ENCODE peak calls at places on chromosomes 5 and 9, in seven cellular contexts. T is heart right ventricle, C is RWPE2, Z is PC-3, U is right atrium auricular region, D is ascending aorta, H is kidney. K is an unnamed sample.

GRCh38 chr9:134624119-134624826 is 17.3 kb upstream of the COL5A1 start:
- DNase-seq in T (no peak), C (peak), Z (no peak), U (no peak), D (peak), H (no peak), K (peak)

GRCh38 chr5:53930457-53930856 is 370.0 kb downstream of the NDUFS4 start:
- DNase-seq in T (no peak), C (no peak), Z (no peak), U (no peak), D (no peak), H (no peak), K (no peak)

GRCh38 chr5:72917371-72917776 is 38.5 kb upstream of the FCHO2 start:
- DNase-seq in T (no peak), C (no peak), Z (no peak), U (no peak), D (no peak), H (no peak), K (no peak)

GRCh38 chr5:115460476-115460875 is 84.1 kb downstream of the FEM1C start:
- DNase-seq in T (peak), C (no peak), Z (peak), U (peak), D (no peak), H (peak), K (no peak)

GRCh38 chr5:115243412-115243811 is 19.3 kb downstream of the PGGT1B start:
- DNase-seq in T (no peak), C (no peak), Z (peak), U (no peak), D (no peak), H (no peak), K (no peak)

GRCh38 chr9:23779220-23779619 is 46.8 kb downstream of the ELAVL2 start:
- DNase-seq in T (no peak), C (no peak), Z (no peak), U (no peak), D (no peak), H (no peak), K (no peak)

GRCh38 chr9:136739509-136739908 is 3.2 kb downstream of the LCN10 start:
- DNase-seq in T (peak), C (no peak), Z (no peak), U (no peak), D (no peak), H (no peak), K (no peak)

GRCh38 chr5:429453-430188 is 13.4 kb upstream of the EXOC3 start:
- DNase-seq in T (no peak), C (peak), Z (no peak), U (no peak), D (no peak), H (peak), K (peak)

GRCh38 chr9:136808781-136809158 is 1.0 kb downstream of the RABL6 start:
- DNase-seq in T (no peak), C (no peak), Z (no peak), U (no peak), D (no peak), H (no peak), K (no peak)

GRCh38 chr5:148849461-148849860 is 23.1 kb downstream of the ADRB2 start:
- DNase-seq in T (no peak), C (no peak), Z (no peak), U (no peak), D (no peak), H (no peak), K (no peak)

GRCh38 chr9:108108290-108108689 is 618.7 kb upstream of the KLF4 start:
- DNase-seq in T (no peak), C (no peak), Z (no peak), U (no peak), D (no peak), H (no peak), K (no peak)

GRCh38 chr9:75895112-75895511 is 4.6 kb downstream of the PCSK5 start:
- DNase-seq in T (no peak), C (no peak), Z (no peak), U (no peak), D (no peak), H (no peak), K (no peak)

GRCh38 chr5:124746252-124746915 is at the start of gene ZNF608:
- DNase-seq in T (no peak), C (no peak), Z (peak), U (no peak), D (peak), H (no peak), K (no peak)

GRCh38 chr9:15501179-15501578 is 9.6 kb downstream of the PSIP1 start:
- DNase-seq in T (no peak), C (no peak), Z (no peak), U (no peak), D (no peak), H (no peak), K (no peak)

GRCh38 chr5:157998021-157998504 is 139.1 kb upstream of the CLINT1 start:
- DNase-seq in T (no peak), C (no peak), Z (peak), U (no peak), D (no peak), H (no peak), K (no peak)

GRCh38 chr9:137411670-137412380 is 11.1 kb downstream of the EXD3 start:
- DNase-seq in T (peak), C (peak), Z (peak), U (peak), D (peak), H (peak), K (peak)

GRCh38 chr5:134555889-134556311 is 30.4 kb downstream of the JADE2 start:
- DNase-seq in T (no peak), C (peak), Z (peak), U (no peak), D (peak), H (peak), K (no peak)

GRCh38 chr5:1228121-1228520 is 2.9 kb downstream of the SLC6A18 start:
- DNase-seq in T (no peak), C (no peak), Z (no peak), U (no peak), D (no peak), H (no peak), K (no peak)

GRCh38 chr5:85320495-85320894 is 935.8 kb upstream of the EDIL3 start:
- DNase-seq in T (no peak), C (no peak), Z (no peak), U (no peak), D (no peak), H (peak), K (no peak)

GRCh38 chr5:107282061-107282460 is 388.7 kb downstream of the EFNA5 start:
- DNase-seq in T (no peak), C (no peak), Z (peak), U (no peak), D (no peak), H (no peak), K (no peak)

GRCh38 chr9:100228352-100228869 is 124.3 kb downstream of the TEX10 start:
- DNase-seq in T (no peak), C (no peak), Z (no peak), U (no peak), D (no peak), H (no peak), K (no peak)

GRCh38 chr9:72982161-72982799 is 29.4 kb upstream of the ALDH1A1 start:
- DNase-seq in T (no peak), C (no peak), Z (no peak), U (no peak), D (no peak), H (no peak), K (no peak)

GRCh38 chr5:157593036-157593435 is 17.5 kb upstream of the ADAM19 start:
- DNase-seq in T (no peak), C (no peak), Z (no peak), U (no peak), D (no peak), H (no peak), K (no peak)

GRCh38 chr5:131947445-131947844 is 2.0 kb upstream of the MEIKIN start:
- DNase-seq in T (no peak), C (no peak), Z (peak), U (no peak), D (no peak), H (no peak), K (no peak)

GRCh38 chr5:5335708-5336211 is 86.7 kb upstream of the ICE1 start:
- DNase-seq in T (no peak), C (no peak), Z (peak), U (no peak), D (no peak), H (no peak), K (no peak)

GRCh38 chr5:152405145-152405544 is at the start of gene NMUR2:
- DNase-seq in T (no peak), C (no peak), Z (no peak), U (no peak), D (no peak), H (no peak), K (no peak)

GRCh38 chr5:132788990-132789886 is 12.2 kb upstream of the SEPTIN8 start:
- DNase-seq in T (no peak), C (no peak), Z (no peak), U (no peak), D (peak), H (no peak), K (no peak)

GRCh38 chr5:107170620-107171019 is 500.1 kb downstream of the EFNA5 start:
- DNase-seq in T (no peak), C (no peak), Z (no peak), U (no peak), D (no peak), H (no peak), K (no peak)

GRCh38 chr9:4984171-4984570 is 901 bp upstream of the JAK2 start:
- DNase-seq in T (no peak), C (no peak), Z (peak), U (no peak), D (no peak), H (no peak), K (no peak)

GRCh38 chr5:10595678-10596309 is 31.9 kb downstream of the ANKRD33B start:
- DNase-seq in T (no peak), C (peak), Z (peak), U (peak), D (no peak), H (no peak), K (peak)

GRCh38 chr5:65967288-65968066 is 41.1 kb downstream of the ERBIN start:
- DNase-seq in T (no peak), C (no peak), Z (no peak), U (no peak), D (no peak), H (no peak), K (no peak)

GRCh38 chr5:158364367-158364766 is 505.4 kb upstream of the CLINT1 start:
- DNase-seq in T (no peak), C (no peak), Z (no peak), U (no peak), D (no peak), H (no peak), K (no peak)

GRCh38 chr5:174281089-174281488 is 235.6 kb downstream of the NSG2 start:
- DNase-seq in T (no peak), C (no peak), Z (no peak), U (no peak), D (no peak), H (no peak), K (peak)

GRCh38 chr9:84152204-84152603 is 171.6 kb downstream of the RMI1 start:
- DNase-seq in T (no peak), C (no peak), Z (no peak), U (no peak), D (no peak), H (no peak), K (no peak)

GRCh38 chr5:27130587-27130986 is 92.2 kb upstream of the CDH9 start:
- DNase-seq in T (no peak), C (no peak), Z (peak), U (no peak), D (no peak), H (no peak), K (no peak)

DNA sequence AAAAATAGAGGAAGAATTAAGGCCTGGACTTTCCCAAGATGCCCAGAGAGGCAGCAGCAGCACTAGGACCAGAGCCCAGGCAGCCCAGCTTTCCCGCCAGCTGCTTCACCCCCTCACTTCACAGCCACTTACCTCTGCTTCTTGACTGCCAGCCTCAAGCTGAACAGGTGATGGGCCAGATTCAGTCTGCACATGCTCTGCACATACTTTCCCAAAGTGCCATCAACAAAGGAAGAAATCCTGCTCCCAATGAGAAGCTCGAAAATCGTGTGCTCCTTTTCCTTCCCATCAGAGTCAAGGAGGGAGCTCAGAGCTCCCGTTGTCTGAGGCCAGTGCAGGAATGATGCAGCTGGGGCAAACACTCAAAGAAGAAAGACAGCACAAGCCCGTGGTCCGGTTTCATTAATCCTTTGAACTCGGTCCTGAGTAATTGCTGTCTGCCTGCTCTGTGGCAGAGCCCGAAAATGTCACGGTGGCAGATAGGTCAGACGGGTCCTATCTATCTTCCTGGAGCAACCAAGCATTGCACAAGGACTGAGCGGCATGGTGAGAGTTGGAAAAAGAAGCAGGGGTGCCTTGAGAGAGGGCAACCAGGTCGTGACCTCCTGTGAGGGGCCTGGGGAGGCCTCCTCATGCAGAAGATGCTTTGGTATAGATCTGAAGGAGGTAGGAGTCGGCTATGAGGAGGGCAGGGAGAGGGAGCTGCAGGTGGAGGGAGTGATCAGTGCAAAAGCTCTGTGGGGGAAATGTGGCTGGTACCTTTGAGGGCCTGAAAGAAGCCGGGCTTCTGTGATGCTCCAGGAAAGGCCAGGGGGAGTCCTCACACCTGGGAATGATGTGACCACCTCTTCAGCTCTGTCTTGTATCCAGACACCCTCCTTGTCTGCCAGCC is 3.8 kb upstream of the SLC25A48 start:
- DNase-seq in T (no peak), C (peak), Z (no peak), U (no peak), D (peak), H (no peak), K (no peak)
- TF ChIP-seq CTCF in T (no peak), C (peak), Z (no peak), U (no peak), D (no peak), H (no peak), K (no peak)

DNA sequence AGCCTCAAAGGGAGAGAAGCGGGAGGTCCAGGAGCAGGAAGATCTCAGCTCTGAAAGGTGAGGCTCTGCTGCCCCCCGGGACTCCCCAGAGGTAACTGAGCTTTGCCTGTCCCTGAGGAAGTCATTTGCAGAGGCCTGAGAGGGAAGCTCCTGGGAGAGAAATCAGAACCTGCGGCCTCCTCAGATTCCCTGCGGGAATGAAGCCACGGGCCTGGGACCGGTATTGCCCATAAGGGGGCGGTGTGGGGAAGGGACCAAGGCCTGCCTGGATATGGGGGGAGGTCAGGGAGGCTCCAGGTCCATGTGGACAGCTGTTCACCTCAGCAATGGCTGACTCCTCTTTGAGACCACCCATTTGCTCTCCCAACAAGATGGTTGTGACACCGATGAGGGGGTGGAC is 1.3 kb downstream of the SPATA31E1 start:
- DNase-seq in T (no peak), C (no peak), Z (no peak), U (no peak), D (no peak), H (peak), K (no peak)
- TF ChIP-seq CTCF in T (no peak), C (no peak), Z (peak), U (no peak), D (no peak), H (no peak), K (no peak)

GRCh38 chr5:141186897-141187512 is at the start of gene PCDHB9:
- DNase-seq in T (no peak), C (no peak), Z (peak), U (no peak), D (no peak), H (no peak), K (no peak)

GRCh38 chr5:141196363-141196762 is 3.1 kb upstream of the PCDHB11 start:
- DNase-seq in T (no peak), C (no peak), Z (no peak), U (no peak), D (no peak), H (no peak), K (no peak)

GRCh38 chr5:141192110-141192725 is at the start of gene PCDHB10:
- DNase-seq in T (no peak), C (no peak), Z (peak), U (no peak), D (no peak), H (peak), K (no peak)
- TF ChIP-seq CTCF in T (no peak), C (peak), Z (peak), U (peak), D (no peak), H (peak), K (no peak)

DNA sequence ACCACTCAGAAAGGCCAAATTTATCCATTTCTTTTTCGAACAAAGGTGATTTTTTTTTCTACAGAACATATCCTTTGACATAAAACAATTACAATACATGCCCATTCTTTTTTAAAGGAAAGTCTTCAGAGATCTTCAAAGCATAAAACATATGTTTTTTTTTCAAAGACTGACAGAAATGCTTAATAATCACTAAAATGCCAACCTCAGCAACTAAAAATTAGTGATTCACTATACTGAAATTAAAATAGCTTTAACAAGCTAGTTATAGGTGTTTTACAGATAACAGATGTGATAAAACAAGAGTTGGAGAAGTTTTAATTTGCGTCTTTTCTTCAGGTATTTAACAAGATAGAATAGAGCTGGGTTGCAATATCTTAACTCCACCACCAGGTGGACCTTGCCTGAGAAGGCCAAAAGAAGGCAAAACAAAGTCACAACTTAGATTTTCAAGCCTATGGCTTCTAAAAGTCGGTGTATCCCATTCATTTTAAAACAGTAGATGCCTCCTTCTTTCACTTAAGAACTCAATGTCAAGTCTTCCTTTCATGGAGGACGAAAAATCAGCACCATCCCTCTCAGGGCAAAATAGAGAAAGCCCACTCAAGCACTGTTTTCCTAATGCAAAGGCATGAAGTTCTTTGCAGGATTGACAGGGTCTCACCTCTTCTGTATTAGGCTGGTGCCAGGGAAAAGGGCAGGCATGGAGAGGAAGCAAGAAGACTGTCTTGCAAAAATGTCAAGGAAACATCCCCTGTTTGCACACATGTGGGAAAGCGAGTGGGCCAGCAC is 31.1 kb upstream of the CPLX2 start:
- DNase-seq in T (no peak), C (no peak), Z (peak), U (no peak), D (no peak), H (no peak), K (no peak)
- TF ChIP-seq CTCF in T (peak), C (peak), Z (peak), U (peak), D (no peak), H (peak), K (no peak)